ENCODE peak calls at places on chromosomes 5 and 9, in seven cellular contexts. One of them, this sample, is unnamed.

GRCh38 chr9:21392270-21392669 is 7.1 kb upstream of the IFNA2 start:
- DNase-seq in endothelial cell of umbilical vein: no peak
- DNase-seq in upper lobe of left lung: no peak
- DNase-seq in stomach: no peak
- DNase-seq in suprapubic skin: no peak
- DNase-seq in breast epithelium: no peak
- DNase-seq in spleen: no peak
- DNase-seq in this sample: no peak

GRCh38 chr9:27352457-27353188 is 55.7 kb upstream of the EQTN start:
- DNase-seq in endothelial cell of umbilical vein: no peak
- DNase-seq in upper lobe of left lung: no peak
- DNase-seq in stomach: no peak
- DNase-seq in suprapubic skin: no peak
- DNase-seq in breast epithelium: no peak
- DNase-seq in spleen: no peak
- DNase-seq in this sample: no peak

GRCh38 chr5:126811515-126812198 is 34.7 kb downstream of the LMNB1 start:
- DNase-seq in endothelial cell of umbilical vein: peak; percentile 87
- DNase-seq in upper lobe of left lung: no peak
- DNase-seq in stomach: no peak
- DNase-seq in suprapubic skin: no peak
- DNase-seq in breast epithelium: no peak
- DNase-seq in spleen: no peak
- DNase-seq in this sample: no peak

GRCh38 chr5:151770383-151771258 is 1.1 kb upstream of the G3BP1 start:
- DNase-seq in endothelial cell of umbilical vein: peak; percentile 67
- DNase-seq in upper lobe of left lung: peak; percentile 94
- DNase-seq in stomach: peak; percentile 59
- DNase-seq in suprapubic skin: peak; percentile 92
- DNase-seq in breast epithelium: peak; percentile 68
- DNase-seq in spleen: peak; percentile 95
- DNase-seq in this sample: no peak

GRCh38 chr9:6667633-6668280 is 22.2 kb upstream of the GLDC start:
- DNase-seq in endothelial cell of umbilical vein: peak; percentile 46
- DNase-seq in upper lobe of left lung: no peak
- DNase-seq in stomach: no peak
- DNase-seq in suprapubic skin: no peak
- DNase-seq in breast epithelium: no peak
- DNase-seq in spleen: no peak
- DNase-seq in this sample: no peak

GRCh38 chr9:5714501-5715401 is 85.8 kb downstream of the RIC1 start:
- DNase-seq in endothelial cell of umbilical vein: peak; percentile 36
- DNase-seq in upper lobe of left lung: no peak
- DNase-seq in stomach: no peak
- DNase-seq in suprapubic skin: no peak
- DNase-seq in breast epithelium: no peak
- DNase-seq in spleen: no peak
- DNase-seq in this sample: no peak

GRCh38 chr9:4886698-4887097 is 94.0 kb downstream of the RCL1 start:
- DNase-seq in endothelial cell of umbilical vein: no peak
- DNase-seq in upper lobe of left lung: no peak
- DNase-seq in stomach: no peak
- DNase-seq in suprapubic skin: no peak
- DNase-seq in breast epithelium: no peak
- DNase-seq in spleen: no peak
- DNase-seq in this sample: no peak

GRCh38 chr5:173950829-173951228 is 38.1 kb upstream of the C5orf47 start:
- DNase-seq in endothelial cell of umbilical vein: no peak
- DNase-seq in upper lobe of left lung: no peak
- DNase-seq in stomach: no peak
- DNase-seq in suprapubic skin: no peak
- DNase-seq in breast epithelium: no peak
- DNase-seq in spleen: no peak
- DNase-seq in this sample: no peak

GRCh38 chr9:115391166-115391825 is 273.3 kb upstream of the TNC start:
- DNase-seq in endothelial cell of umbilical vein: no peak
- DNase-seq in upper lobe of left lung: no peak
- DNase-seq in stomach: no peak
- DNase-seq in suprapubic skin: no peak
- DNase-seq in breast epithelium: no peak
- DNase-seq in spleen: no peak
- DNase-seq in this sample: no peak

GRCh38 chr9:10875752-10876151 is 262.9 kb upstream of the PTPRD start:
- DNase-seq in endothelial cell of umbilical vein: peak; percentile 84
- DNase-seq in upper lobe of left lung: no peak
- DNase-seq in stomach: no peak
- DNase-seq in suprapubic skin: no peak
- DNase-seq in breast epithelium: no peak
- DNase-seq in spleen: no peak
- DNase-seq in this sample: no peak

GRCh38 chr9:127130661-127131538 is 8.5 kb upstream of the ANGPTL2 start:
- DNase-seq in endothelial cell of umbilical vein: no peak
- DNase-seq in upper lobe of left lung: no peak
- DNase-seq in stomach: no peak
- DNase-seq in suprapubic skin: peak; percentile 86
- DNase-seq in breast epithelium: no peak
- DNase-seq in spleen: no peak
- DNase-seq in this sample: no peak

GRCh38 chr5:120240716-120241115 is 223.4 kb upstream of the PRR16 start:
- DNase-seq in endothelial cell of umbilical vein: no peak
- DNase-seq in upper lobe of left lung: no peak
- DNase-seq in stomach: no peak
- DNase-seq in suprapubic skin: no peak
- DNase-seq in breast epithelium: no peak
- DNase-seq in spleen: no peak
- DNase-seq in this sample: no peak

GRCh38 chr5:68225188-68225910 is 9.8 kb downstream of the PIK3R1 start:
- DNase-seq in endothelial cell of umbilical vein: peak; percentile 50
- DNase-seq in upper lobe of left lung: no peak
- DNase-seq in stomach: peak; percentile 69
- DNase-seq in suprapubic skin: peak; percentile 83
- DNase-seq in breast epithelium: no peak
- DNase-seq in spleen: no peak
- DNase-seq in this sample: no peak

DNA sequence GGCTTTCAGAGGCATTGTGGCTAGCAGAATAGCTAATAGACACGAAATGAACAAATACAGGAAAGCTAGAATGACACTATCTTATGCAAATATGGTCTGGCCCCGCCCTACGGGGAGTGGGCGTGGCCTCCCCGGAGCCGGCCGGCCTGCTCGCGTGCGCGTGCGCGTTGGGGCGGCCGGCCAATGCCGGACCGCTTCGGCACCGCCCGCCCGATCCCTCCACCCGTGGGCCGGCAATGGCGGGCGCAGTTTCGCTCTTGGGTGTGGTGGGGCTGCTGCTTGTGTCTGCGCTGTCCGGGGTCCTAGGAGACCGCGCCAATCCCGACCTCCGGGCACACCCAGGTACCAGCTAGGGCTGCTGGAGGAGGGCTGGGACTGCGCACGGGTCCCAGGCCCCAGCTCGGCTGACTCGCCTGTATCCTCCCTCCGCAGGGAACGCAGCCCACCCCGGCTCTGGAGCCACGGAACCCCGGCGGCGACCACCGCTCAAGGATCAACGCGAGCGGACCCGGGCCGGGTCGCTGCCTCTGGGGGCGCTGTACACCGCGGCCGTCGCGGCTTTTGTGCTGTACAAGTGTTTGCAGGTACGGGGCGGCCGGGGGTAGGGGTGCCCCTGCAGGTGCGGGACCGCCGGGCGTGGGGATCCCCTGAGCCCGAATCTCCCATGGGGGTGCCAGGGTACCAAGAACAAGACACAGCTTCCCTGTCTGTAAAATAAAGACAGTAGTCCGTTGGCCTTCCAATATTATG is at the start of gene CCDC107:
- DNase-seq in endothelial cell of umbilical vein: peak; percentile 89
- DNase-seq in upper lobe of left lung: peak; percentile 97
- DNase-seq in stomach: peak; percentile 89
- DNase-seq in suprapubic skin: peak; percentile 91
- DNase-seq in breast epithelium: peak; percentile 75
- DNase-seq in spleen: peak; percentile 97
- DNase-seq in this sample: no peak
- TF ChIP-seq CTCF in endothelial cell of umbilical vein: peak; percentile 88
- TF ChIP-seq CTCF in upper lobe of left lung: peak; percentile 46
- TF ChIP-seq CTCF in stomach: peak; percentile 46
- TF ChIP-seq CTCF in suprapubic skin: peak; percentile 73
- TF ChIP-seq CTCF in breast epithelium: peak; percentile 48
- TF ChIP-seq CTCF in spleen: peak; percentile 84
- TF ChIP-seq CTCF in this sample: peak; percentile 31

DNA sequence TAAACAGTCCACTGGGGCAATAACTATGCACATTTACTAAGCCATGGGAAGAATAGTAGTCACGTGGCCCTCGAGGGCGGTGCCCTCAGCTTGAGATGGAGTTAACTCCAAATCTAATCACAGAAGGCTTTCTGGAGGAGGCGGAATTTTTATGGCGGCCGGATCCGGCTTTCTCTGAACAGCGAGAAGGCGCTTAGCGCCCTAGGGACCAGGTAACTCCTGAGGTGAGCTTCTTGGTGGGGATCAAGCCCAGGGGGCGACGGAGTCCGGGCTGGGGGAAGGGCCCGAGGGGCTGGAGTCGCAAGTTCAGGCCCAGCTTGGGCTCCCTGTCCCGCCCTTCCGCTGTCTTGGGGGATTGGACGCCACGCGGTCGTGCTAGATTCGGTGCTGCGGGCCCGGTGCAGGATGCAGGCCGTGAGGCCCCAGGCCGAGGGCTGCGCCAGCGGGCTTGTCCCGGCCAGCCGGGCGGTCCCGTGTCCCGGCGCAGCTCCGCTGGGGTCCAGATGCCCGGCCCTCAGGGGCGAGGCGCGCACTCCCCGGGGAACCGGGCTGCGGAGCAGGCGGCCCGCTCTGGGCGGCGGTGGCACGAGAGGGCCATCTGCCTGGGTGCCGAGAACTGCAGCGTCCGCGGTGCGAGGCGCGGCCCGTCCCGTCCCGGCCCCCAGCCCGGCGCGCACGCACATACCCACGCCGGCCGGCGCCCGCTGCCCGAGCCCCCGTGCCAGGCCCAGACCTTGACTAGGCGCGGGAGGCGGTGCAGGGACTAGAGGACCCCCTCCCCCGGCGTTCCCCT is 1.7 kb upstream of the NSD1 start:
- DNase-seq in endothelial cell of umbilical vein: no peak
- DNase-seq in upper lobe of left lung: peak; percentile 89
- DNase-seq in stomach: peak; percentile 28
- DNase-seq in suprapubic skin: peak; percentile 67
- DNase-seq in breast epithelium: peak; percentile 50
- DNase-seq in spleen: peak; percentile 83
- DNase-seq in this sample: no peak
- H3K27ac ChIP-seq in endothelial cell of umbilical vein: no peak overlapping the region
- H3K27ac ChIP-seq in upper lobe of left lung: peak overlapping the region; percentile 96
- H3K27ac ChIP-seq in stomach: peak overlapping the region; percentile 94
- H3K27ac ChIP-seq in suprapubic skin: peak overlapping the region; percentile 92
- H3K27ac ChIP-seq in breast epithelium: peak overlapping the region; percentile 98
- H3K27ac ChIP-seq in spleen: peak overlapping the region; percentile 90
- H3K27ac ChIP-seq in this sample: peak overlapping the region; percentile 96

GRCh38 chr5:172713113-172713808 is 57.7 kb downstream of the DUSP1 start:
- DNase-seq in endothelial cell of umbilical vein: peak; percentile 45
- DNase-seq in upper lobe of left lung: peak; percentile 91
- DNase-seq in stomach: peak; percentile 62
- DNase-seq in suprapubic skin: peak; percentile 85
- DNase-seq in breast epithelium: no peak
- DNase-seq in spleen: peak; percentile 93
- DNase-seq in this sample: no peak
- TF ChIP-seq POLR2AphosphoS5 in endothelial cell of umbilical vein: no peak
- TF ChIP-seq POLR2AphosphoS5 in upper lobe of left lung: no peak
- TF ChIP-seq POLR2AphosphoS5 in stomach: no peak
- TF ChIP-seq POLR2AphosphoS5 in suprapubic skin: no peak
- TF ChIP-seq POLR2AphosphoS5 in breast epithelium: no peak
- TF ChIP-seq POLR2AphosphoS5 in spleen: peak; percentile 66
- TF ChIP-seq POLR2AphosphoS5 in this sample: peak; percentile 22

GRCh38 chr5:92909545-92909962 is 671.5 kb downstream of the NR2F1-AS1 start:
- DNase-seq in endothelial cell of umbilical vein: peak; percentile 53
- DNase-seq in upper lobe of left lung: no peak
- DNase-seq in stomach: no peak
- DNase-seq in suprapubic skin: no peak
- DNase-seq in breast epithelium: no peak
- DNase-seq in spleen: no peak
- DNase-seq in this sample: no peak
- TF ChIP-seq CTCF in endothelial cell of umbilical vein: peak; percentile 74
- TF ChIP-seq CTCF in upper lobe of left lung: no peak
- TF ChIP-seq CTCF in stomach: peak; percentile 9
- TF ChIP-seq CTCF in suprapubic skin: no peak
- TF ChIP-seq CTCF in breast epithelium: no peak
- TF ChIP-seq CTCF in spleen: no peak
- TF ChIP-seq CTCF in this sample: no peak

GRCh38 chr9:129006328-129007034 is 21.6 kb downstream of the SH3GLB2 start:
- DNase-seq in endothelial cell of umbilical vein: peak; percentile 70
- DNase-seq in upper lobe of left lung: peak; percentile 60
- DNase-seq in stomach: peak; percentile 72
- DNase-seq in suprapubic skin: no peak
- DNase-seq in breast epithelium: peak; percentile 67
- DNase-seq in spleen: no peak
- DNase-seq in this sample: no peak
- H3K27ac ChIP-seq in endothelial cell of umbilical vein: no peak overlapping the region
- H3K27ac ChIP-seq in upper lobe of left lung: no peak overlapping the region
- H3K27ac ChIP-seq in stomach: peak overlapping the region; percentile 73
- H3K27ac ChIP-seq in suprapubic skin: no peak overlapping the region
- H3K27ac ChIP-seq in breast epithelium: peak overlapping the region; percentile 13
- H3K27ac ChIP-seq in spleen: no peak overlapping the region
- H3K27ac ChIP-seq in this sample: peak overlapping the region; percentile 60

This sample was measured in vagina.